ENCODE peak calls at places on chromosomes 16 and 17, in eight cellular contexts. A, D, S, L, W, N, C and V are unnamed samples.

GRCh38 chr16:69787883-69788282 is 25.8 kb downstream of the WWP2 start:
- DNase-seq in N (no peak), A (no peak), D (no peak), L (no peak), W (no peak), S (no peak), C (no peak), V (no peak)

GRCh38 chr16:11354733-11355574 is 9.7 kb downstream of the RMI2 start:
- DNase-seq in D (no peak), W (no peak), S (no peak), C (no peak), L (no peak), N (no peak), A (no peak), V (peak; percentile 87)

GRCh38 chr17:58527306-58527705 is 12.9 kb upstream of the MTMR4 start:
- DNase-seq in A (no peak), S (no peak), W (no peak), L (no peak), N (no peak), C (no peak), D (no peak), V (no peak)

GRCh38 chr16:29820271-29820701 is at the start of gene MVP:
- DNase-seq in S (no peak), N (no peak), C (peak; percentile 72), L (peak; percentile 68), W (peak; percentile 42), A (no peak), D (peak; percentile 90), V (peak; percentile 42)

GRCh38 chr17:49361129-49361901 is 735 bp downstream of the ZNF652 start:
- DNase-seq in W (peak; percentile 67), A (no peak), L (peak; percentile 32), N (peak; percentile 81), C (peak; percentile 73), D (no peak), S (no peak), V (peak; percentile 94)

GRCh38 chr17:14840616-14841231 is 424.4 kb downstream of the PMP22 start:
- DNase-seq in W (no peak), C (no peak), L (no peak), S (no peak), N (no peak), A (no peak), D (no peak), V (no peak)

GRCh38 chr17:47807421-47807820 is 14.2 kb downstream of the OSBPL7 start:
- DNase-seq in W (no peak), S (no peak), D (no peak), L (no peak), N (peak; percentile 38), C (peak; percentile 16), A (peak; percentile 50), V (no peak)

GRCh38 chr17:27529230-27529796 is 73.1 kb downstream of the KSR1 start:
- DNase-seq in C (peak; percentile 52), D (no peak), W (peak; percentile 33), A (no peak), L (no peak), S (no peak), N (no peak), V (peak; percentile 67)

GRCh38 chr16:77511053-77511452 is 76.2 kb upstream of the ADAMTS18 start:
- DNase-seq in D (no peak), N (no peak), A (no peak), S (no peak), L (no peak), C (no peak), W (no peak), V (no peak)

DNA sequence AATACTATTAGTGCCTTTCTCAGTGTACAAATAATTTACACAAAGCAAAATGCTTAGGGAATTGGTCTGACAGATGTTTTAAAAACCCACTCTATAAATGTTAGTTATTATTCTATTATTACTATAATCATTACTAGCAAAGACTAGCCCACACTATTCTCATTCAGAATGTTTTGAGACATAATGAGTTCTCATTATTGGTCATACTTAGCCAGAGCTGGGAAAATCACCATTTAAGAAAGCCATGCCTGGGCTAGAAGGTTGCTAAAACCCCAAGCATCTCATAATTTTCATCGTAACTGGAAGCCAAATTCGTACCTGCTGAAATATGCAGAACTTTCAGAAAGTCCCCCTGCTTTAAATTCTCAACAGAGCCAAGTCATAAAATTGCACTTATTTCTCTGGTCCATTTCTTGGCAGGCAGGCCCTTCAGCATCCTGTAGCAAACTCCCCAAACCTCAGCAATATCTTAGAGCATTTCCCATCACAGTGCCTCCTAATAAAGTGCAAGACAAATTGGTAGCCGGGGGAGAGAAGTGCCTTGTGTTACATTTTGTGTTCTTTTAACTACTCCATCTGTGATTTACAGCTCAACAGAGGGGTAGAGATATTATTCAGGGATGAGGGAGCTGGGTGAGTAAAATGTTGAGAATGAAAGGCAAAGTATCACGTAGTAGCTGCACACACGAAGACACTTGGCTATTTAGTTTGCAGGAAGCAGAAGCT is 79.8 kb upstream of the ADAMTS18 start:
- DNase-seq in L (no peak), S (no peak), W (no peak), N (no peak), C (no peak), D (no peak), A (no peak), V (no peak)
- TF ChIP-seq CTCF in L (no peak), S (no peak), W (no peak), N (no peak), C (no peak), D (no peak), A (no peak), V (no peak)

DNA sequence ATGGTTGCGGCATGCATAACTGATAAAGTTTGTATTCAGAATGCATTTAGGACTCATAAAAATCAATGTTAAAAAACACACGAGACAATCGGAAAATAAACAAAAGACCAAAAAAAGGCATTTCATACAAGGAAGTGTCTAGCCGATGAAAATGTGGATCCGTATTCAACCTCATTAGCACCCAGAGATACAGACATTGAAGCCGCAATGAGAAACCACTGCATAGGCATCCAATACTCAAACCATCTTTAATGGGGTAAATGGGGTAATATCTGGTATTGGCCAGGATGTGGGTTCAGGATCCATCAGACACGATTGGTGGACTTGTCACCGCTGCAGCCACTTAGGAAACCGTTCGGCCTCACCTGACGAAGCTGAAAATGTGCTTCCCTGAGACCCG is 47.4 kb upstream of the ENPP7 start:
- DNase-seq in A (no peak), D (no peak), C (no peak), W (no peak), S (no peak), L (no peak), N (no peak), V (no peak)
- H3K27me3 ChIP-seq in A (peaks cover 51% of the 10 kb centered on the region), D (no peaks in the 10 kb centered on the region), C (peaks cover 18% of the 10 kb centered on the region), W (peaks cover 1% of the 10 kb centered on the region), S (no peaks in the 10 kb centered on the region), L (peaks cover 64% of the 10 kb centered on the region), N (no peaks in the 10 kb centered on the region), V (no peaks in the 10 kb centered on the region)

GRCh38 chr16:75209944-75210343 is 3.0 kb upstream of the CTRB2 start:
- DNase-seq in L (no peak), C (no peak), N (no peak), A (no peak), S (no peak), W (no peak), D (no peak), V (no peak)

GRCh38 chr16:75206749-75207451 is at the start of gene CTRB2:
- DNase-seq in W (no peak), S (no peak), L (peak; percentile 10), N (no peak), D (no peak), A (no peak), C (no peak), V (no peak)

GRCh38 chr16:75208861-75209505 is 2.0 kb upstream of the CTRB2 start:
- DNase-seq in N (peak; percentile 50), A (no peak), C (no peak), S (no peak), D (no peak), W (no peak), L (no peak), V (no peak)

GRCh38 chr16:75207831-75208230 is 870 bp upstream of the CTRB2 start:
- DNase-seq in D (no peak), W (no peak), C (no peak), A (no peak), N (no peak), S (no peak), L (no peak), V (no peak)

DNA sequence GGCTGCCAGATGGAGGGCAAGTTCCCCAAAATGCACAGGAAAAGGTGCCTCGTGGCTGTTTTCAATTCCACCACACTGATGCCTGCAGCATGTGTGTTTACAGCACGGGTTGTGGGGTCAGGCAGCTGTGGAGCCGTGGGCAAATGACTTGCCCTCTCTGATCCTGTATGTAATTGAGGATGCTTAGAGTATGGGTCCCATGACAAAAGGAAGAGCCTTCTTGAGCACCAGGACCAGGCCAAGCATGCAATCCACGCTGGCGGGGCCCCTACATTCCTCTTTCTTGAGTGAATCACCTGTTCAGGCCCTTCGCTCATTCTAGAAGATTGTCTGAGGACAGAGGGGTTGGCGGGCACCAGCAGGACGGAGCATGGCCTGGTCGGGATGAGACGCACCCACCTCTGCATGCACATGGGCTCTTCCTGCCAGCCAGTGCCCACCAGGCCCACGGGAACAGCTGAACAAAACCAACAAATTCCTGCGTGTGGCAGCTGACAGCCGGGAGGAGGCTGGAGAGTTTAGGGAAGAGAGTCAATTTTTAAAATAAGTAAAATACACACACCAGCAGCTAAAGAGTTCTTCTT is 1.4 kb upstream of the CTRB2 start:
- DNase-seq in N (no peak), D (no peak), W (no peak), L (no peak), A (no peak), C (no peak), S (no peak), V (no peak)
- H3K9me3 ChIP-seq in N (no peaks in the 10 kb centered on the region), D (no peaks in the 10 kb centered on the region), W (no peaks in the 10 kb centered on the region), L (no peaks in the 10 kb centered on the region), A (no peaks in the 10 kb centered on the region), C (no peaks in the 10 kb centered on the region), S (no peaks in the 10 kb centered on the region), V (no peaks in the 10 kb centered on the region)

GRCh38 chr17:81956607-81957589 is 4.1 kb downstream of the NOTUM start:
- DNase-seq in C (peak; percentile 67), N (peak; percentile 46), W (no peak), S (no peak), L (no peak), A (no peak), D (no peak), V (no peak)

GRCh38 chr17:81959362-81960129 is 1.4 kb downstream of the NOTUM start:
- DNase-seq in W (peak; percentile 18), D (no peak), N (peak; percentile 90), A (no peak), C (peak; percentile 96), S (peak; percentile 76), L (peak; percentile 75), V (peak; percentile 57)

GRCh38 chr17:81960130-81960958 is 643 bp downstream of the NOTUM start:
- DNase-seq in L (no peak), W (no peak), D (no peak), C (no peak), A (no peak), S (peak; percentile 51), N (peak; percentile 84), V (no peak)

GRCh38 chr17:81957691-81958432 is 3.1 kb downstream of the NOTUM start:
- DNase-seq in D (no peak), A (no peak), S (no peak), L (no peak), W (no peak), C (no peak), N (peak; percentile 46), V (no peak)

DNA sequence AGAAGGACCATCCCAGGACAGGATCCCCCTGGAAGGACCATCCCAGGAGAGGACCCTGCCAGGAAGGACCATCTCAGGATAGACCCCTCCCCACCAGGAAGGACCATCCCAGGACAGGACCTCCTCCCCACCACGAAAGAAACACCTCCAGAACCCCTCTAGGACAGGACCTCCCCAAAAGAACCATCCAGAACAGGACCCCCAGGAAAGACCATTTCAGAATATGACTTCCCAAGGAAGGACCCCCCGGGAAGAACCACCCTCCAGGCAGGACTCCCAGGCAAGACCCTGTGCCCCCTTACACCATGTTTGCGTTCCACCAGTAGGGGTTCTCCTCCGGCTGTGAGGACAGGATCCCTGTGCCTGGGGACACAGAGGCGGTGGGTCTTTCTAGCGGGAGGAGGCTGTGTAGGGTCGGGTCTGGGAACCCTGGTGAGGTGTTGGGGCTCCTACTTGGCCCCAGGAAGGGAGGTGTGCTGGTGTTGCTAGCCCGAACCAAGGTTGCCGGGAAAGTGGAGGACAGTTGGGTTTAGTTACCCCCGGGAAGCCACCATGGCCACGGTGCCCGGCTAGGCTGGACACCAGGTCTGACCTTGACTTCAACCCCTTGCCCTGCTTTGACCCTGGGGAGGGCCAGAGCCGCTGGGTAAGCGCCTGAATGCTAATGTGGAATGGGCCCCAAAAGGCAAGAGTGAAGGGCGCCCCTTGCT is 2.2 kb downstream of the NOTUM start:
- DNase-seq in A (no peak), W (no peak), L (no peak), C (no peak), S (no peak), N (peak; percentile 58), D (no peak), V (no peak)
- TF ChIP-seq CTCF in A (no peak), W (no peak), L (no peak), C (peak; percentile 7), S (no peak), N (no peak), D (no peak), V (no peak)